ENCODE peak calls at places on chromosomes 2 and 18, in seven cellular contexts. One of them, this sample, is unnamed.

GRCh38 chr2:235494716-235495372 is 1.0 kb downstream of the AGAP1 start:
- DNase-seq in lower lobe of right lung: peak
- DNase-seq in astrocyte: peak
- DNase-seq in ovary: peak
- DNase-seq in AG10803: peak
- DNase-seq in endothelial cell: peak
- DNase-seq in AG04450: no peak
- DNase-seq in this sample: no peak

GRCh38 chr2:85754313-85755095 is 713 bp downstream of the ATOH8 start:
- DNase-seq in lower lobe of right lung: peak
- DNase-seq in astrocyte: peak
- DNase-seq in ovary: peak
- DNase-seq in AG10803: peak
- DNase-seq in endothelial cell: peak
- DNase-seq in AG04450: no peak
- DNase-seq in this sample: no peak

GRCh38 chr2:23050388-23050787 is 334.6 kb upstream of the KLHL29 start:
- DNase-seq in lower lobe of right lung: no peak
- DNase-seq in astrocyte: no peak
- DNase-seq in ovary: no peak
- DNase-seq in AG10803: no peak
- DNase-seq in endothelial cell: no peak
- DNase-seq in AG04450: no peak
- DNase-seq in this sample: no peak

GRCh38 chr2:239249048-239249447 is 151.8 kb downstream of the HDAC4 start:
- DNase-seq in lower lobe of right lung: no peak
- DNase-seq in astrocyte: no peak
- DNase-seq in ovary: peak
- DNase-seq in AG10803: no peak
- DNase-seq in endothelial cell: no peak
- DNase-seq in AG04450: no peak
- DNase-seq in this sample: no peak

GRCh38 chr2:242010567-242011513 is 141.3 kb downstream of the RTP5 start:
- DNase-seq in lower lobe of right lung: no peak
- DNase-seq in astrocyte: no peak
- DNase-seq in ovary: no peak
- DNase-seq in AG10803: peak
- DNase-seq in endothelial cell: no peak
- DNase-seq in AG04450: no peak
- DNase-seq in this sample: no peak

GRCh38 chr2:20650412-20650879 is 452 bp downstream of the HS1BP3 start:
- DNase-seq in lower lobe of right lung: peak
- DNase-seq in astrocyte: no peak
- DNase-seq in ovary: peak
- DNase-seq in AG10803: peak
- DNase-seq in endothelial cell: peak
- DNase-seq in AG04450: no peak
- DNase-seq in this sample: no peak

GRCh38 chr2:191927991-191928390 is 81.1 kb upstream of the CAVIN2 start:
- DNase-seq in lower lobe of right lung: no peak
- DNase-seq in astrocyte: peak
- DNase-seq in ovary: no peak
- DNase-seq in AG10803: peak
- DNase-seq in endothelial cell: no peak
- DNase-seq in AG04450: no peak
- DNase-seq in this sample: no peak

GRCh38 chr18:22332590-22332989 is 85.1 kb downstream of the CTAGE1 start:
- DNase-seq in lower lobe of right lung: no peak
- DNase-seq in astrocyte: no peak
- DNase-seq in ovary: no peak
- DNase-seq in AG10803: no peak
- DNase-seq in endothelial cell: peak
- DNase-seq in AG04450: no peak
- DNase-seq in this sample: no peak

GRCh38 chr2:190844700-190845410 is 35.8 kb upstream of the GLS start:
- DNase-seq in lower lobe of right lung: no peak
- DNase-seq in astrocyte: no peak
- DNase-seq in ovary: no peak
- DNase-seq in AG10803: no peak
- DNase-seq in endothelial cell: no peak
- DNase-seq in AG04450: no peak
- DNase-seq in this sample: no peak

GRCh38 chr18:79117380-79117779 is 48.2 kb downstream of the ATP9B start:
- DNase-seq in lower lobe of right lung: peak
- DNase-seq in astrocyte: no peak
- DNase-seq in ovary: no peak
- DNase-seq in AG10803: no peak
- DNase-seq in endothelial cell: no peak
- DNase-seq in AG04450: no peak
- DNase-seq in this sample: no peak

GRCh38 chr2:110206056-110206455 is 1.2 kb upstream of the NPHP1 start:
- DNase-seq in lower lobe of right lung: no peak
- DNase-seq in astrocyte: peak
- DNase-seq in ovary: no peak
- DNase-seq in AG10803: no peak
- DNase-seq in endothelial cell: no peak
- DNase-seq in AG04450: no peak
- DNase-seq in this sample: no peak

GRCh38 chr2:205995260-205995659 is 90.7 kb downstream of the INO80D start:
- DNase-seq in lower lobe of right lung: no peak
- DNase-seq in astrocyte: no peak
- DNase-seq in ovary: no peak
- DNase-seq in AG10803: no peak
- DNase-seq in endothelial cell: no peak
- DNase-seq in AG04450: no peak
- DNase-seq in this sample: no peak

GRCh38 chr2:162490052-162490717 is 146.3 kb downstream of the GCA start:
- DNase-seq in lower lobe of right lung: no peak
- DNase-seq in astrocyte: no peak
- DNase-seq in ovary: no peak
- DNase-seq in AG10803: no peak
- DNase-seq in endothelial cell: no peak
- DNase-seq in AG04450: no peak
- DNase-seq in this sample: no peak

GRCh38 chr2:33077316-33077715 is 130.6 kb downstream of the LTBP1 start:
- DNase-seq in lower lobe of right lung: no peak
- DNase-seq in astrocyte: no peak
- DNase-seq in ovary: no peak
- DNase-seq in AG10803: no peak
- DNase-seq in endothelial cell: no peak
- DNase-seq in AG04450: no peak
- DNase-seq in this sample: no peak

GRCh38 chr2:28753043-28753683 is 1.5 kb downstream of the PPP1CB start:
- DNase-seq in lower lobe of right lung: peak
- DNase-seq in astrocyte: peak
- DNase-seq in ovary: peak
- DNase-seq in AG10803: peak
- DNase-seq in endothelial cell: peak
- DNase-seq in AG04450: peak
- DNase-seq in this sample: peak

GRCh38 chr2:168583064-168583709 is 127.1 kb downstream of the CERS6 start:
- DNase-seq in lower lobe of right lung: no peak
- DNase-seq in astrocyte: peak
- DNase-seq in ovary: no peak
- DNase-seq in AG10803: peak
- DNase-seq in endothelial cell: no peak
- DNase-seq in AG04450: no peak
- DNase-seq in this sample: no peak

GRCh38 chr2:58535182-58535581 is 294.1 kb upstream of the FANCL start:
- DNase-seq in lower lobe of right lung: no peak
- DNase-seq in astrocyte: no peak
- DNase-seq in ovary: no peak
- DNase-seq in AG10803: no peak
- DNase-seq in endothelial cell: no peak
- DNase-seq in AG04450: no peak
- DNase-seq in this sample: no peak

GRCh38 chr2:112646102-112646719 is 472 bp downstream of the SLC20A1 start:
- DNase-seq in lower lobe of right lung: no peak
- DNase-seq in astrocyte: no peak
- DNase-seq in ovary: no peak
- DNase-seq in AG10803: no peak
- DNase-seq in endothelial cell: no peak
- DNase-seq in AG04450: no peak
- DNase-seq in this sample: no peak

GRCh38 chr18:79553154-79553553 is 126.4 kb upstream of the CTDP1 start:
- DNase-seq in lower lobe of right lung: no peak
- DNase-seq in astrocyte: no peak
- DNase-seq in ovary: peak
- DNase-seq in AG10803: no peak
- DNase-seq in endothelial cell: no peak
- DNase-seq in AG04450: no peak
- DNase-seq in this sample: no peak

GRCh38 chr2:145744541-145745386 is 1224.8 kb upstream of the ZEB2 start:
- DNase-seq in lower lobe of right lung: no peak
- DNase-seq in astrocyte: peak
- DNase-seq in ovary: no peak
- DNase-seq in AG10803: peak
- DNase-seq in endothelial cell: no peak
- DNase-seq in AG04450: peak
- DNase-seq in this sample: no peak
- TF ChIP-seq CTCF in lower lobe of right lung: no peak
- TF ChIP-seq CTCF in astrocyte: no peak
- TF ChIP-seq CTCF in ovary: no peak
- TF ChIP-seq CTCF in AG10803: no peak
- TF ChIP-seq CTCF in endothelial cell: no peak
- TF ChIP-seq CTCF in AG04450: no peak
- TF ChIP-seq CTCF in this sample: no peak

GRCh38 chr2:97775074-97775473 is 61.7 kb downstream of the ZAP70 start:
- DNase-seq in lower lobe of right lung: no peak
- DNase-seq in astrocyte: no peak
- DNase-seq in ovary: no peak
- DNase-seq in AG10803: no peak
- DNase-seq in endothelial cell: no peak
- DNase-seq in AG04450: no peak
- DNase-seq in this sample: no peak

GRCh38 chr2:97769308-97769707 is 55.9 kb downstream of the ZAP70 start:
- DNase-seq in lower lobe of right lung: no peak
- DNase-seq in astrocyte: no peak
- DNase-seq in ovary: no peak
- DNase-seq in AG10803: no peak
- DNase-seq in endothelial cell: no peak
- DNase-seq in AG04450: no peak
- DNase-seq in this sample: no peak

GRCh38 chr2:97770450-97770849 is 57.1 kb downstream of the ZAP70 start:
- DNase-seq in lower lobe of right lung: no peak
- DNase-seq in astrocyte: no peak
- DNase-seq in ovary: no peak
- DNase-seq in AG10803: no peak
- DNase-seq in endothelial cell: no peak
- DNase-seq in AG04450: no peak
- DNase-seq in this sample: no peak

GRCh38 chr2:97779141-97779540 is 65.8 kb downstream of the ZAP70 start:
- DNase-seq in lower lobe of right lung: no peak
- DNase-seq in astrocyte: no peak
- DNase-seq in ovary: no peak
- DNase-seq in AG10803: no peak
- DNase-seq in endothelial cell: no peak
- DNase-seq in AG04450: no peak
- DNase-seq in this sample: no peak

DNA sequence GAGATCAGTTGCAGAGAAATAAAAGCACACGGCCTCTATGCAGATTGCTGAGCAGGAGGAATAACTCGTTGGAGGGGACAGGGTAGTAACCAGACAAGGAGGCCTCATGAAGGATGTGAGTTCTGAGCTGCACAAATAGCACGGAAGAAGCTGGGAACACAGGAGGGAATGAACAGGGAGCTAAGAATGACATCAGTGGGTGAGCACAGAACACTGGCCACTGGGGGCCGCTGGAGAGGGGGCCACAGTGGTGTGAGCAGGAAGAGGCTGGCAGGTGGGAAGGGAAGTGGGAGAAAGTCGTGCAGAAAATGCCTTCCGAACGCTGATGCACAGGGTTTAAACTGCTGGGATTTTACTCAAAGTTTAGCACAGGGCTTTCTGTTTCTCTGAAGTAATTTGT is 61.0 kb downstream of the ZAP70 start:
- DNase-seq in lower lobe of right lung: no peak
- DNase-seq in astrocyte: no peak
- DNase-seq in ovary: no peak
- DNase-seq in AG10803: no peak
- DNase-seq in endothelial cell: peak
- DNase-seq in AG04450: no peak
- DNase-seq in this sample: no peak
- TF ChIP-seq CTCF in lower lobe of right lung: no peak
- TF ChIP-seq CTCF in astrocyte: peak
- TF ChIP-seq CTCF in ovary: no peak
- TF ChIP-seq CTCF in AG10803: peak
- TF ChIP-seq CTCF in endothelial cell: peak
- TF ChIP-seq CTCF in AG04450: peak
- TF ChIP-seq CTCF in this sample: no peak

DNA sequence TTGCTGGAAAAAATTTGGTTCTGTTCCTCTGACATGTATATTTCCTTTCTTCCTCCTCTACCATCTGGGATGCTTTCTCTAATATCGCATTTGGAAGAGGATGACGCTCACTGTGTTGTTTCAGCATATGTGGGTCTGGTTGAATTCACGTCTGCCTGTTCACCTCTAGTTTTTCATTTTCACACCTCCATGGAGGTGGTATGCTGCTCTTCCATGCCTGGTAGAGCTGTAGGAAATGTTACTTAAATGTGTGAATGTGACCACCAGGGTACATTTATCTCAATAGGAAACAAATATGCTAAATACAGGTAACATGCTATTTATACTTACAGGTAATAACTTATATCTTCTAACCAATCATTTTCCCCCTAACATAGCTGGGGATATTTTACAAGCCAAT is 44.5 kb downstream of the TSHZ1 start:
- DNase-seq in lower lobe of right lung: no peak
- DNase-seq in astrocyte: no peak
- DNase-seq in ovary: no peak
- DNase-seq in AG10803: no peak
- DNase-seq in endothelial cell: no peak
- DNase-seq in AG04450: no peak
- DNase-seq in this sample: no peak
- TF ChIP-seq CTCF in lower lobe of right lung: no peak
- TF ChIP-seq CTCF in astrocyte: no peak
- TF ChIP-seq CTCF in ovary: no peak
- TF ChIP-seq CTCF in AG10803: no peak
- TF ChIP-seq CTCF in endothelial cell: no peak
- TF ChIP-seq CTCF in AG04450: no peak
- TF ChIP-seq CTCF in this sample: no peak

GRCh38 chr18:48026216-48026615 is 95.8 kb upstream of the SMAD2 start:
- DNase-seq in lower lobe of right lung: peak
- DNase-seq in astrocyte: no peak
- DNase-seq in ovary: no peak
- DNase-seq in AG10803: no peak
- DNase-seq in endothelial cell: no peak
- DNase-seq in AG04450: no peak
- DNase-seq in this sample: no peak

GRCh38 chr18:48027401-48027931 is 97.0 kb upstream of the SMAD2 start:
- DNase-seq in lower lobe of right lung: peak
- DNase-seq in astrocyte: no peak
- DNase-seq in ovary: no peak
- DNase-seq in AG10803: peak
- DNase-seq in endothelial cell: peak
- DNase-seq in AG04450: no peak
- DNase-seq in this sample: peak

GRCh38 chr18:48029296-48029986 is 99.0 kb upstream of the SMAD2 start:
- DNase-seq in lower lobe of right lung: peak
- DNase-seq in astrocyte: no peak
- DNase-seq in ovary: no peak
- DNase-seq in AG10803: no peak
- DNase-seq in endothelial cell: no peak
- DNase-seq in AG04450: no peak
- DNase-seq in this sample: peak

GRCh38 chr18:48028716-48029115 is 98.3 kb upstream of the SMAD2 start:
- DNase-seq in lower lobe of right lung: peak
- DNase-seq in astrocyte: no peak
- DNase-seq in ovary: no peak
- DNase-seq in AG10803: no peak
- DNase-seq in endothelial cell: no peak
- DNase-seq in AG04450: no peak
- DNase-seq in this sample: peak

GRCh38 chr18:48028081-48028480 is 97.6 kb upstream of the SMAD2 start:
- DNase-seq in lower lobe of right lung: peak
- DNase-seq in astrocyte: no peak
- DNase-seq in ovary: no peak
- DNase-seq in AG10803: no peak
- DNase-seq in endothelial cell: no peak
- DNase-seq in AG04450: no peak
- DNase-seq in this sample: peak
- TF ChIP-seq CTCF in lower lobe of right lung: no peak
- TF ChIP-seq CTCF in astrocyte: no peak
- TF ChIP-seq CTCF in ovary: no peak
- TF ChIP-seq CTCF in AG10803: no peak
- TF ChIP-seq CTCF in endothelial cell: peak
- TF ChIP-seq CTCF in AG04450: no peak
- TF ChIP-seq CTCF in this sample: no peak